ENCODE peak calls at places on chromosomes 12 and 14, in ten cellular contexts. L is left lung; I is neuronal stem cell; U is A549; J is suprapubic skin; M is CD4-positive, alpha-beta T cell; K is sigmoid colon; G is pancreas; X is tibial nerve; S is dorsolateral prefrontal cortex. R is an unnamed sample.

GRCh38 chr14:73526036-73526984 is 10.6 kb upstream of the ACOT1 start:
- DNase-seq in L (peak), I (no peak), U (no peak), J (no peak), M (no peak), K (peak), G (peak), X (no peak), S (no peak), R (no peak)

GRCh38 chr12:53670308-53670707 is 5.6 kb downstream of the ATP5MC2 start:
- DNase-seq in L (no peak), I (no peak), U (no peak), J (no peak), M (no peak), K (no peak), G (no peak), X (no peak), S (no peak), R (no peak)

GRCh38 chr12:47935196-47935595 is 28.2 kb upstream of the TMEM106C start:
- DNase-seq in L (peak), I (no peak), U (no peak), J (peak), M (no peak), K (peak), G (no peak), X (no peak), S (no peak), R (no peak)

GRCh38 chr14:53108292-53108937 is 44.7 kb downstream of the DDHD1 start:
- DNase-seq in L (no peak), I (no peak), U (no peak), J (no peak), M (no peak), K (no peak), G (no peak), X (no peak), S (no peak), R (no peak)

GRCh38 chr12:75862692-75863471 is 168.7 kb downstream of the PHLDA1 start:
- DNase-seq in L (no peak), I (no peak), U (peak), J (no peak), M (no peak), K (no peak), G (no peak), X (no peak), S (no peak), R (no peak)

GRCh38 chr12:105444050-105444808 is 113.7 kb downstream of the C12orf75 start:
- DNase-seq in L (no peak), I (no peak), U (peak), J (no peak), M (no peak), K (no peak), G (no peak), X (no peak), S (no peak), R (no peak)

GRCh38 chr12:40738856-40739255 is 46.6 kb downstream of the CNTN1 start:
- DNase-seq in L (no peak), I (no peak), U (no peak), J (no peak), M (no peak), K (no peak), G (no peak), X (no peak), S (no peak), R (no peak)

GRCh38 chr12:119456824-119457223 is 122.3 kb downstream of the CCDC60 start:
- DNase-seq in L (no peak), I (no peak), U (no peak), J (no peak), M (no peak), K (no peak), G (no peak), X (no peak), S (no peak), R (no peak)

GRCh38 chr12:51639361-51639760 is 48.3 kb downstream of the SCN8A start:
- DNase-seq in L (no peak), I (no peak), U (no peak), J (no peak), M (no peak), K (no peak), G (no peak), X (no peak), S (no peak), R (no peak)

GRCh38 chr14:75826599-75826998 is 155.2 kb downstream of the TGFB3 start:
- DNase-seq in L (no peak), I (no peak), U (no peak), J (no peak), M (no peak), K (no peak), G (no peak), X (no peak), S (no peak), R (no peak)

GRCh38 chr14:51474854-51475253 is 176.9 kb upstream of the FRMD6 start:
- DNase-seq in L (no peak), I (no peak), U (no peak), J (no peak), M (no peak), K (no peak), G (no peak), X (no peak), S (no peak), R (no peak)
- H3K27ac ChIP-seq in L (no peak), I (no peak), U (no peak), J (no peak), M (no peak), K (no peak), G (no peak), X (no peak), S (no peak), R (peak)

DNA sequence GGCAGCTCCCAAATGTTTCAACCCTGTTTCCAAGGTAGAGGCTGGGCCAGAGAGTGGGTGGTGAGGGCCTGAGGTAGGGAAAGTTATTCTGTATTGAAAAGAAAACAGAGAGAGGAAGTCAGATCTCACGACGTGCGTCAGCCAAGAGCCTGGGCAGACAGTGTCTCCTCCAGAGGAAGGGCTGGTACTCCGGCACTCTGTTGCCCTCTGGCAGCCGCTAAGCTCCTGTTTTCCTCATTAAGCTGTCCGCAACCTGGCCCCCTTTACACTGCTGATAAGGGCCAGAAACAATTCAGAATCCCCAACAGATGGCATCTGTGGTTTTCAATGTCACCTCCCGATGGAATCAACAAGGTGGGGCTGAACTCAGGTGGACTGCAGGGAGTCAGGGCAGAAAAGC is 26.0 kb upstream of the LTBP2 start:
- DNase-seq in L (no peak), I (no peak), U (no peak), J (no peak), M (no peak), K (no peak), G (no peak), X (no peak), S (no peak), R (no peak)
- H3K27ac ChIP-seq in L (no peak), I (no peak), U (no peak), J (no peak), M (no peak), K (no peak), G (no peak), X (no peak), S (no peak), R (no peak)

GRCh38 chr14:50839696-50840095 is 8.7 kb upstream of the NIN start:
- DNase-seq in L (no peak), I (no peak), U (no peak), J (no peak), M (no peak), K (no peak), G (no peak), X (no peak), S (no peak), R (no peak)
- H3K27ac ChIP-seq in L (no peak), I (no peak), U (no peak), J (no peak), M (no peak), K (no peak), G (no peak), X (no peak), S (no peak), R (no peak)

DNA sequence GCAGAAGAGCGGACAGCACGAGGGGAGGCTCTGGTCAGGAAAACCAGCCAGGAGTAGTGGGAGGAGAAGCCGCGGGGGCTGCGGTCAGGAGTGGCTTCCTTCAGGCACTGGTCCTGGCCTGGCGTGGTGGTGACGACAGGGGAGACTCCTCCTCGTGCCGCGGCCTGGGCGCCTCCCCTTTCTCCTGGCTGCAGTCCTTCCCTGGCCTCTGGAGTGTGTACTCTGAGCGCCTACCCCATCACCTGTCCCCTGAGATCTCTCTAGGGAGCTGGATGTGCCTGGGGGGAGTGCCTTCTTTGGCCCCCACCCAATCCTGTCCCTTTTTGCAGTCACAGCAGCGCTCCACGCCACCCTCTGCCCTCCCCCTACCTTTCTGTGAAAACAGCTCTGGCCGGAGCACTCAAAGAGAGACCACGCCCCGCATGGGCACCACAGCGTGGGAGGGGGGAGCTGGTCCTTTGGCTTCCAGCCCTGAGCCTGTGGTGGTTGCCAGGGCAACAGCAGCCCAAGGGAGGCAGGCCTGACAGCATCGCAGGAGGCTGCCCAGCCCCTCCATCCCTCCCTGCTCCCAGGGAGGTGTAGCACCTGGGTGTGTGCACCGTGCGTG is 125.9 kb downstream of the CALM1 start:
- DNase-seq in L (peak), I (no peak), U (no peak), J (no peak), M (no peak), K (peak), G (no peak), X (no peak), S (peak), R (no peak)
- H3K27ac ChIP-seq in L (no peak), I (no peak), U (no peak), J (no peak), M (no peak), K (peak), G (no peak), X (peak), S (peak), R (peak)

GRCh38 chr14:36070056-36071043 is 106.2 kb downstream of the PTCSC3 start:
- DNase-seq in L (peak), I (peak), U (peak), J (no peak), M (peak), K (no peak), G (peak), X (peak), S (peak), R (no peak)
- H3K27ac ChIP-seq in L (no peak), I (no peak), U (no peak), J (no peak), M (no peak), K (no peak), G (no peak), X (no peak), S (no peak), R (no peak)

GRCh38 chr12:19620222-19620621 is 180.9 kb downstream of the AEBP2 start:
- DNase-seq in L (no peak), I (no peak), U (peak), J (no peak), M (no peak), K (no peak), G (no peak), X (no peak), S (no peak), R (no peak)

GRCh38 chr12:19624401-19624930 is 185.2 kb downstream of the AEBP2 start:
- DNase-seq in L (no peak), I (no peak), U (no peak), J (no peak), M (no peak), K (no peak), G (no peak), X (no peak), S (no peak), R (no peak)

DNA sequence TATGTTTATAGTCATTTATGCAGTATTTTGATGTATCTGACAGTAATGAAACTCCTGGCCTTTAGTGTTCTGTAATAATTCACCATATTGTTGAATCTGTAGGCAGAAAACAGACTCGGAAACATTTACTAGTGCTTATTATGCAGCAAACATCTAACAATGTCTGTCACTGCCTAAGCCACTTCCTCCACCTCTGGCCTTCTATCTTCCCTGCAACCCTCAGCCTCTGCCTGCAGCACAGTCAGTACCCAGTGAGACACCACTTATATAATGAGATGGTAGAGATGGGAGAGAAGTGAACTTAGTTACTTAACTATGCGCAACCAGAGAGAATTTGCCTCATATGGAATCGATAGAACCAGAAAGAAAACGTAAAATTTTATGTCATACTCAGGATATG is 184.7 kb downstream of the AEBP2 start:
- DNase-seq in L (no peak), I (no peak), U (no peak), J (no peak), M (no peak), K (no peak), G (no peak), X (no peak), S (no peak), R (no peak)
- H3K27ac ChIP-seq in L (no peak), I (no peak), U (no peak), J (no peak), M (no peak), K (no peak), G (no peak), X (no peak), S (no peak), R (no peak)

GRCh38 chr12:94265521-94265920 is 117.1 kb downstream of the PLXNC1 start:
- DNase-seq in L (no peak), I (no peak), U (no peak), J (no peak), M (no peak), K (no peak), G (no peak), X (no peak), S (no peak), R (no peak)
- H3K27ac ChIP-seq in L (peak), I (no peak), U (no peak), J (peak), M (no peak), K (no peak), G (no peak), X (peak), S (no peak), R (peak)

DNA sequence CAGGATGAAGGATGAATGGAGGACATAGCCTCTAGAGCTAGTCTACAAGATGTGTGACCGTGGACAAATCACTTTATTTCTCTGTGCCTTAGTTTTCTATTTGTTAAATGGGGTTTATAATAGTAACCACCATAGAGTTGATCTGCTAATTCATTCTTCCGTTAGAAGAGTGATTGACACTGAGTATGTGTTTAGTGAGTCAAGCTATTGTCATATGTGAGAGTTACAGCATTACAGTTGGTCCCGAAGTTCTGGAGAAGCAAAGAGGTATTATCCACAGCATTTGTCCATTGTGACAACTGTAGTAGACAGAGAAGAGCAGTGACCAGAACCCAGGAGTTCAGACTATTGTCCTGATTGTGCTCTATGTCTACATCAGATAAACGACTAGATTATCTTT is 14.1 kb downstream of the FAR2 start:
- DNase-seq in L (no peak), I (no peak), U (no peak), J (no peak), M (no peak), K (no peak), G (no peak), X (no peak), S (no peak), R (no peak)
- H3K27ac ChIP-seq in L (peak), I (no peak), U (no peak), J (no peak), M (no peak), K (no peak), G (no peak), X (no peak), S (no peak), R (no peak)

R was measured in esophagus squamous epithelium.